ENCODE peak calls at places on chromosome 21, in four cellular contexts. Y is IMR-90, G is K562, B is endothelial cell of umbilical vein. L is an unnamed sample.

GRCh38 chr21:40141621-40142020 is 274.4 kb downstream of the PCP4 start:
- DNase-seq in Y (no peak), G (no peak), B (no peak), L (no peak)

GRCh38 chr21:41610042-41610839 is 102.3 kb upstream of the TMPRSS2 start:
- DNase-seq in Y (peak; percentile 64), G (peak; percentile 75), B (peak; percentile 42), L (no peak)

GRCh38 chr21:28148400-28149064 is 844.1 kb downstream of the LTN1 start:
- DNase-seq in Y (peak; percentile 19), G (no peak), B (no peak), L (no peak)

GRCh38 chr21:35614412-35614901 is 445.9 kb downstream of the SETD4 start:
- DNase-seq in Y (peak; percentile 39), G (peak; percentile 61), B (peak; percentile 37), L (no peak)

GRCh38 chr21:14877581-14878228 is 187.1 kb downstream of the NRIP1 start:
- DNase-seq in Y (peak; percentile 49), G (peak; percentile 30), B (peak; percentile 75), L (no peak)

GRCh38 chr21:42557420-42557819 is 43.8 kb downstream of the SLC37A1 start:
- DNase-seq in Y (no peak), G (no peak), B (no peak), L (no peak)

GRCh38 chr21:26587621-26588260 is 14.7 kb upstream of the CYYR1 start:
- DNase-seq in Y (peak; percentile 44), G (no peak), B (peak; percentile 86), L (no peak)

GRCh38 chr21:41410767-41411448 is 15.1 kb upstream of the MX1 start:
- DNase-seq in Y (no peak), G (no peak), B (no peak), L (no peak)

GRCh38 chr21:31335957-31336738 is 7.9 kb downstream of the TIAM1 start:
- DNase-seq in Y (peak; percentile 95), G (no peak), B (no peak), L (no peak)

GRCh38 chr21:36150192-36150711 is 6.4 kb upstream of the DOP1B start:
- DNase-seq in Y (peak; percentile 54), G (peak; percentile 43), B (peak; percentile 40), L (peak; percentile 42)

GRCh38 chr21:26766826-26767325 is 78.3 kb downstream of the ADAMTS1 start:
- DNase-seq in Y (peak; percentile 9), G (no peak), B (no peak), L (no peak)

GRCh38 chr21:41183575-41183974 is 15.6 kb downstream of the BACE2 start:
- DNase-seq in Y (no peak), G (no peak), B (no peak), L (no peak)

GRCh38 chr21:32768530-32768929 is 3.0 kb downstream of the PAXBP1 start:
- DNase-seq in Y (peak; percentile 8), G (no peak), B (no peak), L (no peak)

GRCh38 chr21:41817228-41817627 is 50.4 kb upstream of the RIPK4 start:
- DNase-seq in Y (peak; percentile 83), G (peak; percentile 65), B (peak; percentile 54), L (no peak)

GRCh38 chr21:25862596-25862995 is 127.8 kb downstream of the GABPA start:
- DNase-seq in Y (peak; percentile 39), G (peak; percentile 55), B (no peak), L (no peak)

GRCh38 chr21:14582934-14583628 is 37.0 kb upstream of the SAMSN1 start:
- DNase-seq in Y (no peak), G (peak; percentile 77), B (no peak), L (no peak)

GRCh38 chr21:35284199-35284598 is 235.1 kb upstream of the RUNX1 start:
- DNase-seq in Y (no peak), G (no peak), B (no peak), L (no peak)

GRCh38 chr21:33384851-33385331 is 18.3 kb upstream of the IFNGR2 start:
- DNase-seq in Y (peak; percentile 43), G (no peak), B (no peak), L (no peak)

GRCh38 chr21:41411449-41412089 is 14.5 kb upstream of the MX1 start:
- DNase-seq in Y (no peak), G (peak; percentile 17), B (no peak), L (peak; percentile 40)

GRCh38 chr21:41641510-41641815 is 125.4 kb downstream of the RIPK4 start:
- DNase-seq in Y (no peak), G (no peak), B (no peak), L (no peak)

GRCh38 chr21:33854604-33855003 is 61.0 kb downstream of the ATP5PO start:
- DNase-seq in Y (no peak), G (peak; percentile 24), B (peak; percentile 28), L (no peak)

GRCh38 chr21:36446296-36446695 is 33.6 kb downstream of the CLDN14 start:
- DNase-seq in Y (no peak), G (no peak), B (no peak), L (no peak)

GRCh38 chr21:16241500-16241963 is 511.8 kb downstream of the USP25 start:
- DNase-seq in Y (no peak), G (no peak), B (peak; percentile 98), L (no peak)

GRCh38 chr21:17548262-17548661 is 35.4 kb downstream of the CXADR start:
- DNase-seq in Y (peak; percentile 39), G (no peak), B (no peak), L (no peak)

GRCh38 chr21:27035791-27036190 is 68.9 kb upstream of the ADAMTS5 start:
- DNase-seq in Y (no peak), G (no peak), B (no peak), L (no peak)

GRCh38 chr21:15210235-15210678 is 145.5 kb upstream of the NRIP1 start:
- DNase-seq in Y (no peak), G (peak; percentile 41), B (no peak), L (no peak)

GRCh38 chr21:31604591-31605190 is 54.8 kb upstream of the SOD1 start:
- DNase-seq in Y (peak; percentile 54), G (peak; percentile 84), B (peak; percentile 66), L (peak; percentile 19)

GRCh38 chr21:42219606-42220137 is 732 bp downstream of the ABCG1 start:
- DNase-seq in Y (peak; percentile 5), G (no peak), B (no peak), L (no peak)

GRCh38 chr21:36929622-36930021 is 36.8 kb downstream of the HLCS start:
- DNase-seq in Y (peak; percentile 49), G (no peak), B (peak; percentile 24), L (no peak)

GRCh38 chr21:26966360-26966977 is 419 bp downstream of the ADAMTS5 start:
- DNase-seq in Y (peak; percentile 37), G (no peak), B (no peak), L (no peak)

DNA sequence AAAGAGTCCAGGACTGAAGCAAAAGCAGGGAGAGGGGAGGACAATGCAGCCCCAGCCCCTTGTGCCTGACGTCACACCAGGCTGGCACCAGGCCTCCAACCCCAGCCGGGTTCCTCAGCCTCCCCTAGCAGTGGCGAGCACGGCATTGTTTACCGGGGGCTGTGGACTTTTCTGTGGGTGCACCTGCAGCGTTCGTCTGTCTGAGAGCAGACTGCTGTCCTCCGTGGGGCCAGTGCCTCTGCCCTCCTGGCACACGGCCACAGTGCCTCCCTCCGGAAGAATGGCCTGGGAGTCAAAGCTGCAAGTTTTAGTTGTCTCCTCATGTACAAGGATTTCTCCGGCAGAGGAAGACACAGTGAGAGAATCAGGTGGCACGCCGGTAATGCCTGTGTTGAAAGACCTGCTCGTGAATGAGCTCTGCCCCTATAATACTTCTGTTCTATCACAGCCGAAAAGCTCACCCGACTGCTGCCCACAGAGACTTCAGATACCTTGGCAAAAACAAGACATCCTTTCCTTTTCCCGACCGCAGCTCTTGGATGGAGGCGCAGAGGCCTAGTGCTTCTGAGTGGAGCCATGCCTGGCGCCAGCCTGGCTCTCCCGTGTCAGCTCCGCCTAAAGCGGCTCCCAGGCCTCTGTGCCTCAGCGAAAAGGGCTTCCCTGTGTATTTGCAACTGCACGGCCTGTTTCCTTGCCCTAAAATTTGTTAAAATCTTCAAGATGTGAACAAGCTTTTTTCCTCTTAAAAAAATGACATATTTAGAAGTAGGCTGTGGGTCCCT is 71.4 kb downstream of the AGPAT3 start:
- DNase-seq in Y (no peak), G (no peak), B (no peak), L (no peak)
- TF ChIP-seq FOS in Y (no peak), G (no peak), B (no peak), L (no peak)

GRCh38 chr21:37983336-37984095 is 67.3 kb upstream of the KCNJ6 start:
- DNase-seq in Y (no peak), G (no peak), B (no peak), L (no peak)
- TF ChIP-seq FOS in Y (no peak), G (no peak), B (peak; percentile 17), L (no peak)

DNA sequence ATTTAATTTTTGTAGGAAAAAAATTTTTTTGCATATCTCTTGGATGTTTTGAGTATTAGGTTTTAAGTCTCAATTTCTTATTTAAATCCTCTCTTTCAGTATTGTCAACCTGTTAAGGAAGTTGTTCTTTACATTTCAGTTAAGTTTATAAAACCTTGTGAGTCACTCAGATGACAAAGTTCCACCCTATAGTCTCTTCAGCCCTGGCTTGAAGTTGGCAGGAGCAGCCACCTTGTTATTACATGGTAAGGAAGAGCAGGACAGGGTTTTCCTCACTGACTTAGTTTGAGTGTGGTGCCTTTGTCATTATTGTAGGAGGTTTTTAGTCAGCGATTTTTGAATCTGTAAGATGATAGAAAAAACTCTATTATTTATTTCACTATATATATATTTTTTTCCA is 2143.9 kb downstream of the MRPL39 start:
- DNase-seq in Y (no peak), G (no peak), B (no peak), L (no peak)
- TF ChIP-seq FOS in Y (no peak), G (no peak), B (no peak), L (no peak)

GRCh38 chr21:46189213-46189958 is 5.1 kb upstream of the SPATC1L start:
- DNase-seq in Y (peak; percentile 58), G (peak; percentile 61), B (peak; percentile 14), L (no peak)

GRCh38 chr21:46185717-46186116 is 1.5 kb upstream of the SPATC1L start:
- DNase-seq in Y (no peak), G (peak; percentile 57), B (no peak), L (no peak)

GRCh38 chr21:46187814-46188213 is 3.6 kb upstream of the SPATC1L start:
- DNase-seq in Y (no peak), G (no peak), B (no peak), L (no peak)

GRCh38 chr21:46188226-46189212 is 4.3 kb upstream of the SPATC1L start:
- DNase-seq in Y (peak; percentile 58), G (peak; percentile 92), B (peak; percentile 83), L (no peak)

GRCh38 chr21:46187251-46187650 is 3.0 kb upstream of the SPATC1L start:
- DNase-seq in Y (no peak), G (no peak), B (no peak), L (no peak)
- TF ChIP-seq FOS in Y (no peak), G (no peak), B (no peak), L (no peak)

DNA sequence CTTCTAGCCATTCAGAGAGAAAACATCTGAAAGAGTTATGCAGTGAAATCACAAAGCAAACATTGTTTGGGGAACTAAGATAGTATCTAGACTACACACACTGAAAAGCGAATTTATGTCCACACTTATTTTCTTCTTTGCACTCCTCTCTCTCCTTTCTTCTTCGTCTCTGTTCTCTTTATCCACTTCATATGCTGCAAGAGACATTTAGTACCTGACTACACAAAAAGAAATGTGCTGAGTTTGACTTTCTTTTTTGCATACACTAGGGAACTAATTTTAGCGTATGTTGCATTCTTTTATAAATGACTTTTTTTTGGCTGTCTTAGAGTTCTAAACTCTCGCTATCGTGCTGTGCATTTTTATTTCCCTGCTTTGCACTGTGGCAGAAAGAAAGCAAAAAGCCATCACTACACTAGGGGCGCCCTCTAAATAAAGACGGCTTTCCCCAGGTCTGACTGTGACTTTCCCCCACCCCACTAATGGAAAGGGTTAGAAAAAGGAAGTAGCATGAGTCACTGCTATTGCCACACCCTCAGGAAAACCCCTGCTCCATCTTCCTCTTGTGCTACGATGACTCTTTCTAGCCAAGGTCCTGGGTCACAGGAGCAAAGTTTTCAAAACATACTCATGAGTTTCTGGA is 65.7 kb downstream of the MAP3K7CL start:
- DNase-seq in Y (peak; percentile 97), G (peak; percentile 77), B (peak; percentile 90), L (peak; percentile 90)
- TF ChIP-seq FOS in Y (peak; percentile 93), G (peak; percentile 68), B (peak; percentile 98), L (peak; percentile 4)

GRCh38 chr21:46122241-46122671 is 24.3 kb downstream of the COL6A2 start:
- DNase-seq in Y (peak; percentile 78), G (no peak), B (no peak), L (no peak)
- TF ChIP-seq FOS in Y (peak; percentile 3), G (no peak), B (no peak), L (no peak)

L was measured in GM12878.